ENCODE peak calls at places on chromosomes 2 and 18, in eight cellular contexts. One of them, this sample, is unnamed.

GRCh38 chr2:72457801-72458516 is 310.3 kb upstream of the CYP26B1 start:
- DNase-seq in MV-4-11: no peak
- DNase-seq in head of caudate nucleus: no peak
- DNase-seq in sigmoid colon: no peak
- DNase-seq in brain microvascular endothelial cell: no peak
- DNase-seq in MM.1S: no peak
- DNase-seq in stimulated activated naive CD4-positive, alpha-beta T cell: no peak
- DNase-seq in stimulated activated naive CD8-positive, alpha-beta T cell treated with anti-CD3 and anti-CD28 coated beads, Interleukin-15, amount 100 ng/mL, for 72 hours: no peak
- DNase-seq in this sample: no peak

GRCh38 chr2:239821694-239822075 is 203.5 kb downstream of the NDUFA10 start:
- DNase-seq in head of caudate nucleus: no peak
- DNase-seq in MV-4-11: no peak
- DNase-seq in stimulated activated naive CD8-positive, alpha-beta T cell treated with anti-CD3 and anti-CD28 coated beads, Interleukin-15, amount 100 ng/mL, for 72 hours: no peak
- DNase-seq in sigmoid colon: no peak
- DNase-seq in brain microvascular endothelial cell: no peak
- DNase-seq in stimulated activated naive CD4-positive, alpha-beta T cell: no peak
- DNase-seq in MM.1S: no peak
- DNase-seq in this sample: no peak

GRCh38 chr2:112803691-112804521 is 19.6 kb upstream of the IL1A start:
- DNase-seq in stimulated activated naive CD8-positive, alpha-beta T cell treated with anti-CD3 and anti-CD28 coated beads, Interleukin-15, amount 100 ng/mL, for 72 hours: no peak
- DNase-seq in MV-4-11: no peak
- DNase-seq in brain microvascular endothelial cell: peak
- DNase-seq in sigmoid colon: no peak
- DNase-seq in stimulated activated naive CD4-positive, alpha-beta T cell: no peak
- DNase-seq in head of caudate nucleus: no peak
- DNase-seq in MM.1S: no peak
- DNase-seq in this sample: no peak

GRCh38 chr18:33802955-33803354 is 224.9 kb downstream of the ASXL3 start:
- DNase-seq in MV-4-11: no peak
- DNase-seq in stimulated activated naive CD4-positive, alpha-beta T cell: no peak
- DNase-seq in head of caudate nucleus: no peak
- DNase-seq in sigmoid colon: no peak
- DNase-seq in stimulated activated naive CD8-positive, alpha-beta T cell treated with anti-CD3 and anti-CD28 coated beads, Interleukin-15, amount 100 ng/mL, for 72 hours: no peak
- DNase-seq in brain microvascular endothelial cell: no peak
- DNase-seq in MM.1S: peak
- DNase-seq in this sample: peak

GRCh38 chr2:37585982-37586621 is 85.3 kb downstream of the CDC42EP3 start:
- DNase-seq in stimulated activated naive CD8-positive, alpha-beta T cell treated with anti-CD3 and anti-CD28 coated beads, Interleukin-15, amount 100 ng/mL, for 72 hours: peak
- DNase-seq in sigmoid colon: peak
- DNase-seq in MM.1S: peak
- DNase-seq in brain microvascular endothelial cell: peak
- DNase-seq in stimulated activated naive CD4-positive, alpha-beta T cell: peak
- DNase-seq in head of caudate nucleus: peak
- DNase-seq in MV-4-11: peak
- DNase-seq in this sample: no peak

GRCh38 chr18:51884039-51884438 is 456.0 kb upstream of the DCC start:
- DNase-seq in stimulated activated naive CD4-positive, alpha-beta T cell: no peak
- DNase-seq in brain microvascular endothelial cell: no peak
- DNase-seq in MV-4-11: no peak
- DNase-seq in stimulated activated naive CD8-positive, alpha-beta T cell treated with anti-CD3 and anti-CD28 coated beads, Interleukin-15, amount 100 ng/mL, for 72 hours: no peak
- DNase-seq in head of caudate nucleus: no peak
- DNase-seq in sigmoid colon: no peak
- DNase-seq in MM.1S: no peak
- DNase-seq in this sample: no peak

GRCh38 chr2:84424152-84424551 is 34.9 kb downstream of the SUCLG1 start:
- DNase-seq in stimulated activated naive CD4-positive, alpha-beta T cell: no peak
- DNase-seq in head of caudate nucleus: no peak
- DNase-seq in brain microvascular endothelial cell: no peak
- DNase-seq in MM.1S: no peak
- DNase-seq in sigmoid colon: no peak
- DNase-seq in stimulated activated naive CD8-positive, alpha-beta T cell treated with anti-CD3 and anti-CD28 coated beads, Interleukin-15, amount 100 ng/mL, for 72 hours: no peak
- DNase-seq in MV-4-11: peak
- DNase-seq in this sample: no peak

GRCh38 chr18:12309683-12310198 is 1.7 kb downstream of the TUBB6 start:
- DNase-seq in stimulated activated naive CD4-positive, alpha-beta T cell: no peak
- DNase-seq in stimulated activated naive CD8-positive, alpha-beta T cell treated with anti-CD3 and anti-CD28 coated beads, Interleukin-15, amount 100 ng/mL, for 72 hours: no peak
- DNase-seq in MM.1S: no peak
- DNase-seq in head of caudate nucleus: no peak
- DNase-seq in sigmoid colon: no peak
- DNase-seq in brain microvascular endothelial cell: no peak
- DNase-seq in MV-4-11: peak
- DNase-seq in this sample: no peak

GRCh38 chr2:12090072-12090471 is 343.6 kb downstream of the LPIN1 start:
- DNase-seq in stimulated activated naive CD8-positive, alpha-beta T cell treated with anti-CD3 and anti-CD28 coated beads, Interleukin-15, amount 100 ng/mL, for 72 hours: no peak
- DNase-seq in MV-4-11: no peak
- DNase-seq in sigmoid colon: no peak
- DNase-seq in stimulated activated naive CD4-positive, alpha-beta T cell: no peak
- DNase-seq in head of caudate nucleus: no peak
- DNase-seq in brain microvascular endothelial cell: no peak
- DNase-seq in MM.1S: no peak
- DNase-seq in this sample: no peak

GRCh38 chr2:199136241-199136640 is 321.5 kb downstream of the SATB2 start:
- DNase-seq in head of caudate nucleus: no peak
- DNase-seq in stimulated activated naive CD4-positive, alpha-beta T cell: no peak
- DNase-seq in brain microvascular endothelial cell: no peak
- DNase-seq in stimulated activated naive CD8-positive, alpha-beta T cell treated with anti-CD3 and anti-CD28 coated beads, Interleukin-15, amount 100 ng/mL, for 72 hours: no peak
- DNase-seq in MV-4-11: no peak
- DNase-seq in sigmoid colon: no peak
- DNase-seq in MM.1S: no peak
- DNase-seq in this sample: no peak

GRCh38 chr2:46331099-46331766 is 34.0 kb downstream of the EPAS1 start:
- DNase-seq in brain microvascular endothelial cell: no peak
- DNase-seq in stimulated activated naive CD8-positive, alpha-beta T cell treated with anti-CD3 and anti-CD28 coated beads, Interleukin-15, amount 100 ng/mL, for 72 hours: no peak
- DNase-seq in head of caudate nucleus: no peak
- DNase-seq in MV-4-11: no peak
- DNase-seq in sigmoid colon: no peak
- DNase-seq in MM.1S: no peak
- DNase-seq in stimulated activated naive CD4-positive, alpha-beta T cell: no peak
- DNase-seq in this sample: no peak

GRCh38 chr2:37881397-37881796 is 43.7 kb upstream of the RMDN2 start:
- DNase-seq in MV-4-11: no peak
- DNase-seq in MM.1S: no peak
- DNase-seq in stimulated activated naive CD8-positive, alpha-beta T cell treated with anti-CD3 and anti-CD28 coated beads, Interleukin-15, amount 100 ng/mL, for 72 hours: no peak
- DNase-seq in sigmoid colon: no peak
- DNase-seq in stimulated activated naive CD4-positive, alpha-beta T cell: no peak
- DNase-seq in brain microvascular endothelial cell: no peak
- DNase-seq in head of caudate nucleus: no peak
- DNase-seq in this sample: no peak

GRCh38 chr18:60277855-60278480 is 94.6 kb downstream of the MC4R start:
- DNase-seq in MM.1S: no peak
- DNase-seq in head of caudate nucleus: no peak
- DNase-seq in MV-4-11: no peak
- DNase-seq in stimulated activated naive CD4-positive, alpha-beta T cell: no peak
- DNase-seq in sigmoid colon: no peak
- DNase-seq in stimulated activated naive CD8-positive, alpha-beta T cell treated with anti-CD3 and anti-CD28 coated beads, Interleukin-15, amount 100 ng/mL, for 72 hours: no peak
- DNase-seq in brain microvascular endothelial cell: peak
- DNase-seq in this sample: no peak

GRCh38 chr2:85706063-85706462 is 11.9 kb downstream of the GNLY start:
- DNase-seq in head of caudate nucleus: no peak
- DNase-seq in stimulated activated naive CD8-positive, alpha-beta T cell treated with anti-CD3 and anti-CD28 coated beads, Interleukin-15, amount 100 ng/mL, for 72 hours: no peak
- DNase-seq in brain microvascular endothelial cell: no peak
- DNase-seq in sigmoid colon: no peak
- DNase-seq in MM.1S: no peak
- DNase-seq in MV-4-11: no peak
- DNase-seq in stimulated activated naive CD4-positive, alpha-beta T cell: no peak
- DNase-seq in this sample: no peak

This sample was measured in pancreas.